ENCODE peak calls at places on chromosomes 13 and 19, in ten cellular contexts. Y, F, B, T, H, K, N, W, D and A are unnamed samples. For H3K4me1 and H3K36me3, the result is how much of the 10 kb centered on the place peaks cover.

GRCh38 chr13:50690020-50690419 is 153.5 kb downstream of the DLEU7 start:
- DNase-seq in Y (peak), F (no peak), B (no peak), T (no peak), H (no peak), K (no peak), N (no peak), W (no peak), D (no peak), A (no peak)

GRCh38 chr19:17616961-17617806 is 61.7 kb downstream of the COLGALT1 start:
- DNase-seq in Y (peak), F (peak), B (no peak), T (peak), H (no peak), K (no peak), N (no peak), W (no peak), D (no peak), A (no peak)

GRCh38 chr13:19587635-19588300 is 26.4 kb upstream of the TPTE2 start:
- DNase-seq in Y (no peak), F (no peak), B (no peak), T (peak), H (no peak), K (no peak), N (peak), W (no peak), D (no peak), A (no peak)

GRCh38 chr13:44218501-44219240 is 155.0 kb upstream of the SERP2 start:
- DNase-seq in Y (no peak), F (no peak), B (peak), T (peak), H (peak), K (peak), N (peak), W (no peak), D (no peak), A (peak)

GRCh38 chr19:50510700-50511068 is 307 bp downstream of the JOSD2 start:
- DNase-seq in Y (no peak), F (no peak), B (no peak), T (no peak), H (no peak), K (no peak), N (no peak), W (no peak), D (no peak), A (no peak)

GRCh38 chr13:29993716-29994488 is 143.5 kb upstream of the UBL3 start:
- DNase-seq in Y (no peak), F (no peak), B (no peak), T (no peak), H (no peak), K (no peak), N (no peak), W (no peak), D (no peak), A (no peak)

GRCh38 chr19:17333611-17334413 is 843 bp downstream of the ANO8 start:
- DNase-seq in Y (peak), F (no peak), B (no peak), T (no peak), H (no peak), K (no peak), N (no peak), W (peak), D (peak), A (no peak)

GRCh38 chr19:6318772-6319171 is 14.6 kb downstream of the ACER1 start:
- DNase-seq in Y (no peak), F (no peak), B (no peak), T (no peak), H (no peak), K (no peak), N (no peak), W (no peak), D (no peak), A (no peak)

GRCh38 chr13:38763446-38764381 is 76.8 kb downstream of the FREM2 start:
- DNase-seq in Y (peak), F (no peak), B (no peak), T (peak), H (no peak), K (no peak), N (no peak), W (no peak), D (no peak), A (no peak)

GRCh38 chr13:111122056-111122455 is 6.9 kb downstream of the ARHGEF7 start:
- DNase-seq in Y (peak), F (no peak), B (no peak), T (no peak), H (no peak), K (peak), N (no peak), W (no peak), D (no peak), A (no peak)

GRCh38 chr19:5156231-5156986 is 184.2 kb downstream of the PTPRS start:
- DNase-seq in Y (no peak), F (no peak), B (peak), T (no peak), H (no peak), K (no peak), N (no peak), W (no peak), D (no peak), A (no peak)

DNA sequence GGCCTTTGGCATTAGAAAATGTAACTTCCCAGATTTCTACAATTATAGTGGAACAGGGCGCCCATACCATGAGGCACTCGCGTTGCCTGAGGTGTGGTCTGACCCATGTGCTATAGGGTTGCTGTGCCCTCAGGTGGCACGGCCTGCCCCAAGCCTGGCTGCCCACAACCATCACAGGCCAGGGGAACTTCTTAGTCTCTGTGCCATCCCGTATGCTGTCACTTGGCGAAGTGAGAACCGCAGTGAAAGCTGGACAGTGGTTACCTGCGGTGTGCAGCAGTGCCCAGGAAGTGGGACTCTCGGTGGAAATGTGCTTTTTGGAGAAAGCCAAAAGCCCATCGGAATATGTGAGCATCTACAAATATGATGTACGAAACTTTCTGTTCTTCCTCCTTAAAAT is 88.2 kb upstream of the GPR183 start:
- DNase-seq in Y (no peak), F (no peak), B (no peak), T (no peak), H (no peak), K (no peak), N (no peak), W (no peak), D (no peak), A (no peak)
- H3K4me1 ChIP-seq in Y (under half), F (under half), B (under half), T (under half), H (under half), K (under half), N (under half), W (under half), D (under half), A (under half)

GRCh38 chr13:77660841-77661250 is 36.6 kb upstream of the SLAIN1 start:
- DNase-seq in Y (no peak), F (no peak), B (no peak), T (no peak), H (no peak), K (no peak), N (no peak), W (no peak), D (no peak), A (no peak)
- H3K36me3 ChIP-seq in Y (under half), F (under half), B (under half), T (under half), H (under half), K (under half), N (under half), W (under half), D (under half), A (under half)

DNA sequence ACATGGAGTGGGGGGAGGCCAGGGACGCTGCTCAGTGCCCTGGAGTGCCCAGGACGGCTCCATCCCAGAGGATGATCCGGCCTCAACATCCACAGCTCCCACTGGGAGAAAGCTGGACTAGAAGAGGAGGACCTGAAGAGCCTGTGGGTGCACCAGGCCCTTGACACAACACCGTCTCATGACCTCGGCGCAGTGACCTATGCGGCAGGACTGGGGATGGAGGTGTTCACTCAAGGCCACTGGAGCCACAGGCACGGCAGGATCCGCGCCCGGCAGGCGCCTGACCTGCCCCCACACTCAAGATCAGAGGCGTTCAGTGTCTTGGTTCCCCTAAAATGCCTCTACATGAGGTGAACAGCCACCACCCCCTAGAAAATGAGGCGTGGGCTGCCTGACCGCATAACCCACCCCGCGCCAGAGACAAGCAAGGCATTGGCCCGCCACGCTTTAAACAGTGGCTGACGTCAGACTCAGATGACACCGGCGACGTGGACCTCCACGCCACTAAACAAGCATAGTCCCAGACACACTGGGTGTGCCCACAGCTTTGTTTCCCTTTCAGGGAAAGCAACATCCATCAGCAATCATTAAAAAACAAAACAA is 8.0 kb downstream of the SGTA start:
- DNase-seq in Y (no peak), F (no peak), B (peak), T (no peak), H (no peak), K (no peak), N (peak), W (no peak), D (no peak), A (peak)
- H3K4me1 ChIP-seq in Y (under half), F (under half), B (under half), T (under half), H (half or more), K (half or more), N (half or more), W (under half), D (under half), A (under half)

GRCh38 chr19:41422456-41422855 is 4.7 kb downstream of the B3GNT8 start:
- DNase-seq in Y (no peak), F (no peak), B (no peak), T (no peak), H (peak), K (no peak), N (no peak), W (no peak), D (no peak), A (no peak)
- H3K36me3 ChIP-seq in Y (under half), F (under half), B (half or more), T (under half), H (half or more), K (half or more), N (under half), W (under half), D (half or more), A (half or more)

GRCh38 chr19:46297700-46298476 is 1.0 kb downstream of the HIF3A start:
- DNase-seq in Y (peak), F (no peak), B (peak), T (no peak), H (peak), K (peak), N (peak), W (no peak), D (no peak), A (peak)
- H3K4me1 ChIP-seq in Y (under half), F (under half), B (under half), T (under half), H (half or more), K (under half), N (under half), W (under half), D (under half), A (half or more)

DNA sequence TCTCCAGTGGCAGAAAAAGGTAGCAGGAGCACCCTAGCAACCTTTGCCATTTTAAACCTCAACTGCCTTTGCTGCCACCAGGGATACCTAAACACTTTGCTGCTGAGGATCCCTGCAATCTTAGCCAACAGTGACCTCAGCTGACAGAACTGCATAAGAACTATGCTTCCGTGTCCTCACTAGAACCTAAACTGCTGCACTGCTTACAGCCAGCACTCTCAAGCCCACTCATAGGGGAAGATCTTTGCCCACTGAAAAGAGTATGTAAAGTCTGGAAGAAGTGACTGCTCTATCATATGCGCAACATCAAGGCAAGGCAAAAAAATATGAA is 270.0 kb upstream of the PCDH20 start:
- DNase-seq in Y (peak), F (no peak), B (no peak), T (peak), H (no peak), K (no peak), N (no peak), W (no peak), D (no peak), A (no peak)
- H3K36me3 ChIP-seq in Y (under half), F (under half), B (under half), T (under half), H (under half), K (under half), N (under half), W (under half), D (under half), A (under half)